ENCODE peak calls at places on chromosomes 5 and 9, in four cellular contexts. O, Q, R and X are unnamed samples.

GRCh38 chr9:94142353-94142752 is 58.1 kb downstream of the PTPDC1 start:
- DNase-seq in Q (no peak), O (no peak), R (no peak), X (no peak)

GRCh38 chr5:56099346-56099745 is 104.6 kb upstream of the IL6ST start:
- DNase-seq in R (no peak), O (no peak), Q (no peak), X (no peak)

GRCh38 chr9:107633375-107633774 is 143.8 kb upstream of the KLF4 start:
- DNase-seq in Q (no peak), O (no peak), R (no peak), X (no peak)

GRCh38 chr5:174045470-174046025 is at the start of gene NSG2:
- DNase-seq in O (peak; percentile 87), R (peak; percentile 91), Q (no peak), X (peak; percentile 79)

GRCh38 chr9:114606597-114607207 is 4.4 kb upstream of the TMEM268 start:
- DNase-seq in Q (no peak), O (peak; percentile 61), R (peak; percentile 64), X (no peak)

GRCh38 chr9:22215492-22215891 is 206.4 kb upstream of the CDKN2B start:
- DNase-seq in Q (no peak), O (no peak), R (no peak), X (no peak)

GRCh38 chr9:124208571-124208970 is 49.2 kb upstream of the NEK6 start:
- DNase-seq in Q (no peak), O (no peak), R (no peak), X (no peak)

GRCh38 chr5:93328833-93329232 is 252.2 kb downstream of the NR2F1-AS1 start:
- DNase-seq in O (no peak), Q (no peak), R (no peak), X (no peak)

GRCh38 chr5:172821340-172821985 is 12.6 kb upstream of the ERGIC1 start:
- DNase-seq in R (no peak), Q (no peak), O (no peak), X (no peak)

GRCh38 chr9:133490865-133491655 is 12.2 kb upstream of the SLC2A6 start:
- DNase-seq in R (peak; percentile 51), Q (no peak), O (peak; percentile 20), X (no peak)

GRCh38 chr5:81359108-81359507 is 34.8 kb downstream of the ACOT12 start:
- DNase-seq in Q (no peak), R (no peak), O (no peak), X (no peak)

GRCh38 chr5:167821096-167821590 is 470.3 kb upstream of the WWC1 start:
- DNase-seq in O (no peak), Q (no peak), R (no peak), X (no peak)

GRCh38 chr9:11933926-11934325 is 759.3 kb upstream of the TYRP1 start:
- DNase-seq in Q (no peak), R (no peak), O (no peak), X (no peak)

GRCh38 chr9:136011703-136012496 is 50.7 kb upstream of the UBAC1 start:
- DNase-seq in R (peak; percentile 96), Q (peak; percentile 41), O (peak; percentile 93), X (peak; percentile 88)

GRCh38 chr9:117315236-117315635 is 99.6 kb downstream of the ASTN2 start:
- DNase-seq in R (no peak), Q (no peak), O (no peak), X (no peak)

GRCh38 chr9:92729735-92730155 is 34.9 kb downstream of the BICD2 start:
- DNase-seq in O (no peak), Q (peak; percentile 8), R (no peak), X (no peak)

GRCh38 chr9:137326436-137327060 is 24.5 kb upstream of the NRARP start:
- DNase-seq in O (no peak), R (no peak), Q (no peak), X (no peak)

GRCh38 chr5:63247651-63248050 is 669.0 kb downstream of the LRRC70 start:
- DNase-seq in Q (no peak), O (no peak), R (no peak), X (no peak)

GRCh38 chr5:160213537-160213936 is 15.8 kb upstream of the FABP6 start:
- DNase-seq in Q (no peak), O (no peak), R (no peak), X (no peak)

GRCh38 chr9:3401556-3401955 is 124.2 kb downstream of the RFX3 start:
- DNase-seq in Q (no peak), R (no peak), O (no peak), X (no peak)

GRCh38 chr5:78509884-78510769 is 138.4 kb downstream of the LHFPL2 start:
- DNase-seq in R (peak; percentile 89), Q (no peak), O (peak; percentile 85), X (peak; percentile 63)

GRCh38 chr5:125267636-125268248 is 521.3 kb upstream of the ZNF608 start:
- DNase-seq in R (no peak), Q (no peak), O (no peak), X (no peak)

GRCh38 chr5:31663519-31663918 is 24.6 kb downstream of the PDZD2 start:
- DNase-seq in Q (no peak), O (peak; percentile 59), R (peak; percentile 30), X (no peak)
- H3K4me3 ChIP-seq in Q (no peak overlapping the region), O (no peak overlapping the region), R (no peak overlapping the region), X (no peak overlapping the region)

DNA sequence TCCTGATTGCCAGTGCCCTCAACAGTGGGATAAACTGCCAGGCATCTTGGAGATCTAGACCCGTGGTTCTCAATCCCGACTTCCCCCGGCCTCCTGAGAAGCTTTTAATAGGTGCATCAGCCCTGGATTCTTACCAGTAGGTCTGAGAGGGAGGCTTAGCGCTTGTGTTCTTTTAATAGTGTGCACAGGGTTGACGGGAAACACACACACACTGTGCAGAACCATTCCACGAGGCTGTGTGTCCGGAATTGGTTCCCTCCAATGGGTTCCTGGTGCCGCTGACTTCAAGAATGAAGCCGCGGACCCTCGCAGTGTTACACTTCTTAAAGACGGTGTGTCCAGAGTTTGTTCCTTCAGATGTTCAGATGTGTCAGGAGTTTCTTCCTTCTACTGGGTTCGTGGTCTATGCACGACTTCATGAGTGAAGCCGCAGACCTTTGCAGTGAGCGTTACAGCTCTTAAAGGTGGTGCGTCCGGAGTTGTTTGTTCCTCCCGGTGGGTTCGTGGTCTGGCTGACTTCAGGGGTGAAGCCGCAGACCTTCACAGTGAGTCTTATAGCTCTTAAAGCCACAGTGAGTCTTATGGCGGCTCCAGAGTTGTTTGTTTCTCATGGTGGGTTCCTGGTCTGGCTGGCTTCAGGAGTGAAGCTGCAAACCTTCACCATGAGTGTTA is 46.6 kb upstream of the PRSS3 start:
- DNase-seq in Q (peak; percentile 83), O (no peak), R (no peak), X (no peak)
- H3K4me3 ChIP-seq in Q (peak overlapping the region; percentile 34), O (no peak overlapping the region), R (no peak overlapping the region), X (no peak overlapping the region)

DNA sequence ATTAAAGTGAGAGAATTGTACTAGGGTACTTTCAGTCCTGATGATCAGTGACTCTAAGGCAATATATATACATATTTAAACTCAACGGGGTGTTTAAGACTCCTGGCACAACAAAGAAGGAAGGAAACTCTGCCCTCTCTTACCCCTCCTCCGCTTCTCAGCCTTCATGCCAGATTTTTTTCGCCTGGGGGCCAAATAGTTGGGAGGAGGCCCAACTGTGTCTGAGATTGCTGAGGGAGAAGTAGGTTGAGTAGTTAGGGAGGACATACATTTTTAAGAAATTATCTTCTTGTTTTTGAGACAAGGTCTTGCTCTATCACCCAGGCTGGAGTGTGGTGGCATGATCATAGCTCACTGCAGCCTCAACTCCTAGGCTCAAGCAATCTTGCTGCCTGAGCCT is 127.7 kb upstream of the SHB start:
- DNase-seq in O (no peak), R (no peak), Q (no peak), X (no peak)
- H3K4me3 ChIP-seq in O (no peak overlapping the region), R (no peak overlapping the region), Q (no peak overlapping the region), X (no peak overlapping the region)

GRCh38 chr9:109098960-109099308 is 20.8 kb downstream of the TMEM245 start:
- DNase-seq in R (no peak), Q (no peak), O (no peak), X (no peak)

GRCh38 chr9:109100543-109101201 is 19.1 kb downstream of the TMEM245 start:
- DNase-seq in Q (no peak), R (no peak), O (no peak), X (no peak)

GRCh38 chr9:109101810-109102209 is 17.9 kb downstream of the TMEM245 start:
- DNase-seq in R (no peak), Q (no peak), O (no peak), X (no peak)

GRCh38 chr9:109098221-109098959 is 21.4 kb downstream of the TMEM245 start:
- DNase-seq in Q (no peak), R (no peak), O (no peak), X (peak; percentile 24)

DNA sequence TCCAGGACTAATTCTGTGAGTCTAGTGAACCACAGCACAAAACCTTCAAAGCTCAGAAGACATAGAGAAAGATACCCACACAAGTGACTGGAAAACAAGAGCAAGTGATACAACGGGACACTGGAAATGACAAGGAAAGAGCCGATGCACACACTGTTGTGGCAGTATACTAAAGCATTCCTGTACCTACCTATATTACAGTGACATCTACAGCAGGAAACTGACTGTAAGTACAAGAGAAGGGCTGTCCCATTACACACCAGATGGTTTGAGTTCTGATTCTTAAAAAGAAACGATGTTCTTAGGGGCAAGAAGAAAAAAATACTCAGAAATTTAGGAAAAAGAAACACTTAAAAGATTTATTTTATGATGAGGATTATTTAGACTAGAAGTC is 18.5 kb downstream of the TMEM245 start:
- DNase-seq in Q (no peak), R (no peak), O (no peak), X (no peak)
- H3K4me3 ChIP-seq in Q (no peak overlapping the region), R (no peak overlapping the region), O (no peak overlapping the region), X (no peak overlapping the region)

DNA sequence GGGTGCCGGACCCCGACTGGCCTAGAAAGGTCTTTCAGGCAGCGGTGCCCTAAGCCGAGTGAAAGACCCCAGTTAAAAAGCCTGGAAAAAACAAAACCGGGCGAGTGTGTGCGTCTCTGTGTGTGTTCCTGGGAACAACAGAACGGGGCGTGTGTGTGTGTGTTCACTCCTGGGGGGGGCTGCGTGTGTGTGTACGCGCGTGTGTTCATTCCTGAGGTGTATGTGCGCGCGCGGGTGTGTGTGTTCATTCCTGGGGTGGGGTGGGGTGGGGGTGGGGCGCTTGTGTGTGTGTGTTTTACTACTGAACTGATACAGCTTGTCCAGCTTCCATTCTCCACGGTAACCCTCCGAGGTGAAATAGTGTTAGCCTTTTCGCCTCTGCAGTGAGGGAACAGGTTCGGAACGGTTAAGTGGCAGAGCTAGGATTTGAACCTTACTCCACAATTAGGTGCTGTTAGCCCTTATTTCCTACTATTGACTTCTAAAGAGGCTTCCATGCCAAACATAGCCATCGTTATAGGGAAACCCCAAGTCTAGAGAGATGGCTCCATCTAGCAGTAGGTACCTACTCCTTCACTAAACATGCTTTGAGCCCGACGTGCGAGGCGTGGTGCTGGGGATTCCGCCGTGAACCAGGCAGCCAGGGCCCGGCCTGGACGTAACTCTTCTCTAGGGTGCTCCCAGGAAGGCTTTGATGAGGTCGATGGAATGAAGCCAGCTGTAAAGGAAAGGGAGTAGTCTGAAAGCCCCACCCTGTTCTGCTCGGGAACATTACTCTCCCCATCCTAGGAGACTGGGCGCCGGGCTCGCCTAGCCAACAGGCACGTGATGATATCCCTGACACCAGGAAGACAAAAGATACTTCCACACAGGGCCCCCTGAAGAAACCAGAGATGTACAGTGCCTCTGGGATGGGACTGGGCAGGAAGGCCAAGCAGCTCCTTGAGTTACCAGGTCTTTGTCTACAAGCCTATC is 734 bp upstream of the SKP1 start:
- DNase-seq in O (peak; percentile 46), R (no peak), Q (no peak), X (peak; percentile 24)
- H3K4me3 ChIP-seq in O (peak overlapping the region; percentile 97), R (peak overlapping the region; percentile 89), Q (peak overlapping the region; percentile 86), X (peak overlapping the region; percentile 89)

DNA sequence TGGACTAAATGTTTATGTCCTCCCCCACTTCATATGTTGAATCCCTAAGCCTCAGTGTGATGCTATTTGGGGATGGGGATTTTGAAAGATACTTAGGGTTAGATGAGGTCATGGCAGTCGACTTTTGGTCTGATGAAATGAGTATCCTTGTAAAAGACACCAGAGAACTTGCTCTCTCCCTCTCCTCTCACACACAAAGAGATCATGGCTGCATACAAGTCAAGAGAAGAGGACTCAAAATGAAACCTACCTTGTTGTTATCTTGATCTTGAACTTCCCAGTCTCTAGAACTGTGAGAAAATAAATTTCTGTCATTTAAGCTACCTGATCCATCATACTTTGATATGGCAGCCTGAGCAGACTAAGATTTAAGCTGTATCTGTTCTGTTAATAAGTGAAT is 144.0 kb upstream of the HAPLN1 start:
- DNase-seq in O (no peak), Q (no peak), R (no peak), X (no peak)
- H3K4me3 ChIP-seq in O (no peak overlapping the region), Q (no peak overlapping the region), R (no peak overlapping the region), X (no peak overlapping the region)